ENCODE peak calls at places on chromosomes 12 and 14, in four cellular contexts. E, Q, I and Z are unnamed samples.
A peak's percentile ranks its signal among the peaks of the same experiment; 100 is the strongest.

GRCh38 chr14:75280831-75281690 is 2.4 kb downstream of the FOS start:
- DNase-seq in E (peak; percentile 66), Q (no peak), I (no peak), Z (no peak)

GRCh38 chr12:93990832-93991748 is 157.3 kb upstream of the PLXNC1 start:
- DNase-seq in E (peak; percentile 90), Q (no peak), I (no peak), Z (no peak)

GRCh38 chr14:23639891-23640523 is 3.8 kb downstream of the DHRS2 start:
- DNase-seq in E (no peak), Q (no peak), I (no peak), Z (no peak)

GRCh38 chr12:2739832-2740641 is 54.7 kb upstream of the FKBP4 start:
- DNase-seq in E (no peak), Q (no peak), I (no peak), Z (no peak)

GRCh38 chr12:124153396-124153795 is 141.5 kb upstream of the RFLNA start:
- DNase-seq in E (no peak), Q (no peak), I (no peak), Z (no peak)

GRCh38 chr12:19912996-19913395 is 455.3 kb upstream of the PDE3A start:
- DNase-seq in E (no peak), Q (no peak), I (no peak), Z (no peak)

GRCh38 chr12:34391771-34392581 is 369.7 kb downstream of the ALG10 start:
- DNase-seq in E (no peak), Q (peak; percentile 29), I (no peak), Z (peak; percentile 0)

GRCh38 chr14:67618617-67619063 is 1.1 kb upstream of the ARG2 start:
- DNase-seq in E (no peak), Q (no peak), I (no peak), Z (no peak)

GRCh38 chr12:101086490-101086889 is 123.5 kb downstream of the SLC5A8 start:
- DNase-seq in E (no peak), Q (no peak), I (no peak), Z (no peak)

GRCh38 chr12:124006582-124007170 is 33.7 kb downstream of the ZNF664 start:
- DNase-seq in E (peak; percentile 40), Q (no peak), I (no peak), Z (no peak)

GRCh38 chr12:95146767-95147166 is 70.5 kb downstream of the FGD6 start:
- DNase-seq in E (no peak), Q (no peak), I (no peak), Z (no peak)

GRCh38 chr12:95141305-95141704 is 67.9 kb upstream of the NR2C1 start:
- DNase-seq in E (no peak), Q (no peak), I (no peak), Z (no peak)

GRCh38 chr12:95147836-95148235 is 69.4 kb downstream of the FGD6 start:
- DNase-seq in E (no peak), Q (no peak), I (no peak), Z (no peak)

GRCh38 chr12:95142752-95143151 is 69.3 kb upstream of the NR2C1 start:
- DNase-seq in E (no peak), Q (no peak), I (no peak), Z (no peak)

GRCh38 chr12:95143784-95144205 is 70.4 kb upstream of the NR2C1 start:
- DNase-seq in E (no peak), Q (no peak), I (no peak), Z (no peak)
- H3K27ac ChIP-seq in E (no peak overlapping the region), Q (peak overlapping the region; percentile 25), I (peak overlapping the region; percentile 9), Z (peak overlapping the region; percentile 36)

GRCh38 chr14:95256011-95256775 is 63.5 kb downstream of the CLMN start:
- DNase-seq in E (peak; percentile 23), Q (no peak), I (no peak), Z (no peak)
- H3K4me3 ChIP-seq in E (no peak overlapping the region), Q (no peak overlapping the region), I (no peak overlapping the region), Z (no peak overlapping the region)

GRCh38 chr12:64057706-64058105 is 164.4 kb downstream of the KICS2 start:
- DNase-seq in E (no peak), Q (no peak), I (no peak), Z (no peak)

GRCh38 chr12:64061868-64062375 is 160.2 kb downstream of the KICS2 start:
- DNase-seq in E (no peak), Q (no peak), I (no peak), Z (no peak)

GRCh38 chr12:64056741-64057140 is 165.4 kb downstream of the KICS2 start:
- DNase-seq in E (no peak), Q (no peak), I (no peak), Z (no peak)

GRCh38 chr12:64059685-64060084 is 162.4 kb downstream of the KICS2 start:
- DNase-seq in E (no peak), Q (no peak), I (no peak), Z (no peak)

GRCh38 chr12:64058541-64059321 is 163.4 kb downstream of the KICS2 start:
- DNase-seq in E (no peak), Q (no peak), I (no peak), Z (no peak)
- H3K27ac ChIP-seq in E (no peak overlapping the region), Q (no peak overlapping the region), I (no peak overlapping the region), Z (no peak overlapping the region)

DNA sequence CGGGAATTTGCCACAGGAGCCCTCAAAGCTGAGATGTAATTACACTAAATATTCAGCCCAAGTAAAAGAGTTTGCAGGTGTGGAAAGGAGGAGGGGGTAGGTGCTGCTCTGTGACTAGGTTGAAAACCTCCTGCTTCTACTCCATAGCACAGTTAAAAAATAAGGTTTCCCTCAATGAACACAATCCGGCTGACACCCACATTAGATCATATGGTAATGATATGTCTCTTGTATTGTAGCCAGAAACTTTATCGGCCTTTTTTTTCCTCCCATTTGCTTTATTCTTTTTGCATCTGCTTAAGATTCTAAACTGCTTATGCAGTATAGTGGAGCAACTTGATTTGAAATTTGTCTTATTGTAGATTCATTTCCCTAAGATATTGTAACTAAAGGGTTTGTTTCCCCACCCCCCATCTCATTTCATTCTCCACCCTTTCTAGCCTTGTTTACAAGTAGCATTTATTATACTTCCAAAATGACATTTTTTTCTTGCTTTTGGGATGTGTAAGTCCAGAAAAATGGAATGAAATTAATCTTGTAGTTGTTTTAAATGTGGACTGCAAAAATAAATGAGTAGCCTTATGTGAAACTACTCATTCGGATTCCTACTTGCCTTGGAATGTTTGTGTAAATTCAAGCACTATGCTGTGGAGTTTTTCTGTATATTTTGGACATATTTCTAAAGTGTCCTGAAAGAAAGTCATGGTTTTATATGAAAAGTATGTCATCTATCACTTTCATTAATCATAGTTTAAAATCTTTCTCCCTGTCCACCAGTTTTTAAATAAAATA is at the start of gene DCN:
- DNase-seq in E (no peak), Q (no peak), I (no peak), Z (no peak)
- H3K4me3 ChIP-seq in E (no peak within 1 kb of the TSS), Q (peak within 1 kb of the TSS; percentile 43), I (peak within 1 kb of the TSS; percentile 52), Z (peak within 1 kb of the TSS; percentile 21)

GRCh38 chr14:60323199-60323891 is 74.3 kb downstream of the PPM1A start:
- DNase-seq in E (no peak), Q (no peak), I (no peak), Z (peak; percentile 59)
- H3K27ac ChIP-seq in E (no peak overlapping the region), Q (no peak overlapping the region), I (no peak overlapping the region), Z (no peak overlapping the region)

GRCh38 chr12:114932806-114933205 is 248.8 kb upstream of the TBX3 start:
- DNase-seq in E (no peak), Q (no peak), I (no peak), Z (no peak)

GRCh38 chr12:114931025-114931424 is 247.1 kb upstream of the TBX3 start:
- DNase-seq in E (no peak), Q (no peak), I (no peak), Z (no peak)

GRCh38 chr12:114936148-114937099 is 252.4 kb upstream of the TBX3 start:
- DNase-seq in E (no peak), Q (no peak), I (no peak), Z (no peak)

GRCh38 chr12:114935658-114936057 is 251.7 kb upstream of the TBX3 start:
- DNase-seq in E (no peak), Q (no peak), I (no peak), Z (no peak)

DNA sequence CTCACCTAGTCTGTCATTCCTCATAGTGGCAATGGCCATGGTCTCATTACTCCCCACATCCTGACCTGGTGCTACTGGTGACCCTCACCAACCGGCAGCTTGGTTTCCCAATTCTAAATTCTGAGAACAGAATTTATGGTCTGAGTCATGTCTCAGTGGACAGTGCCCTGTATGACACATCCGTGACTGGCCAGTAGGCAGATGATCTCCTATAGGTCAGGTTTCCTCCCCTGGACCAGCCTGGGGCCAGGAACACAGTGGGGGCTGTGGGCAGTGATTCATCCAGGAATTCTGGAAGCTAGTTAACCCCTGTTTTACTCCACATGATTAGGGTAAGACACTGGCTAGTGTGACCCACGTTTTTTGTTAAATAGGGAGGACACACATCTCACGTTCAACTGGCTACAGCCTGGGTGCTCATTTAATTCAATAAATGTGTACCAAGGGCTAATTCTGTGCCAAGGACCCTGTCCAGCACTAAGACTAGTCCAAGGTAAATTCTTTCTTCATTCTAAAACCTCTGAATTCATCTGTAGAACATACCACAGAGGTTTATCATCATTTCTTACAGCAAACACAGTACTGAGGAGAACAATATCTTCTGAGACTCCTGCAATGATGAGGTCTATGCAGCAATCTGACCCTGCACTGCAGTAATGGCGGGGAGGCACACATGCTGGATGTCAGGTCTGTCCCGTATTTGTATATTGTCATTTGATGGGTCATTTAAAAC is 249.6 kb upstream of the TBX3 start:
- DNase-seq in E (peak; percentile 90), Q (no peak), I (no peak), Z (no peak)
- H3K4me3 ChIP-seq in E (no peak overlapping the region), Q (no peak overlapping the region), I (no peak overlapping the region), Z (no peak overlapping the region)

GRCh38 chr12:52232233-52232915 is 669 bp upstream of the KRT7 start:
- DNase-seq in E (no peak), Q (no peak), I (no peak), Z (peak; percentile 28)
- H3K27ac ChIP-seq in E (no peak overlapping the region), Q (peak overlapping the region; percentile 85), I (no peak overlapping the region), Z (peak overlapping the region; percentile 64)

DNA sequence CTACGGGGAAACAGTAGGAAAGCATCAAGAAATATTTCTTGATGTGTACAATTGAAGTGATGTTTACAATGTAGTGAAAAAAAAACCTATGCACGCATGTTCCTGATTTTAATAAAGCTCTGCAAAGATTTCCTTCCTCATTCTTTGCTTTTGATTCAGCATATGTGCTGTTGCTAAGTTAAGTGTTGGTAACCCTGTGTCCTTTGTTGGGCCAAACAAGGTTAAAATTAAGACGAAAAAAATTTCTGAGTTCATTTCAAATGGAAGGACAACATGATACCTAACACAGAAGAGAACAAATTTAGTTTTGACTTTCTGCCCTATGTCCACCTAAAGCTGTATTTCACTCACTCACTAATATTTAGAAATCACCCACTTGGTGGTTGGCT is 62.8 kb downstream of the PPP2R5C start:
- DNase-seq in E (no peak), Q (no peak), I (no peak), Z (no peak)
- H3K4me3 ChIP-seq in E (no peak overlapping the region), Q (peak overlapping the region; percentile 34), I (no peak overlapping the region), Z (peak overlapping the region; percentile 8)

DNA sequence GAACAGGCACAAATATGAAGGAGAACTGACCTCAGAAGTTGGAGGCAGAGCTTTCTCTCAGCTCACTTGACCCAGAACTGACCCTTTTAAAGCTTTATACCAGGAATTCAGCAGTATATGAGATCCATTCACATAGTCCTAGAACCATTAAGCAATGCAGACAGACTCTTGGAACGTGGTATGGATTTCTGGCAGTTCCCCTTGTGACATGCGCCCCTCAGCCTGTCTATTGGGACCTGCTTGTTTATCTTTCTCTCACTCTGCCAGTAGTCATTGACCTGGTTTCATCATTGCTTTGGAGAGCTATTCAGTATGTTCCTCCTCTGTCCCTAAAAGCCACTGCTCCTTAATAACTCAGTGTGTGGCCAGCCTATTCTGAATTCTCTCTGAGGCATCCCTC is 43.1 kb upstream of the GSG1 start:
- DNase-seq in E (peak; percentile 66), Q (no peak), I (peak; percentile 29), Z (no peak)
- H3K27ac ChIP-seq in E (no peak overlapping the region), Q (peak overlapping the region; percentile 6), I (no peak overlapping the region), Z (no peak overlapping the region)